ENCODE peak calls at places on chromosomes 13 and 19, in six cellular contexts. R, U, E, B, O and K are unnamed samples.

GRCh38 chr19:46040952-46041500 is at the start of gene IGFL4:
- DNase-seq in R (no peak), U (no peak), E (no peak), B (no peak), O (no peak), K (no peak)

GRCh38 chr19:10871711-10872550 is 578 bp downstream of the CARM1 start:
- DNase-seq in R (peak), U (peak), E (no peak), B (no peak), O (peak), K (no peak)

GRCh38 chr13:48155850-48156249 is 60.9 kb upstream of the MED4 start:
- DNase-seq in R (no peak), U (peak), E (no peak), B (peak), O (no peak), K (peak)

GRCh38 chr19:28303502-28303901 is 909.4 kb downstream of the UQCRFS1 start:
- DNase-seq in R (no peak), U (no peak), E (no peak), B (no peak), O (no peak), K (no peak)

GRCh38 chr19:8208119-8208709 is 956 bp upstream of the CERS4 start:
- DNase-seq in R (no peak), U (no peak), E (no peak), B (no peak), O (no peak), K (no peak)

GRCh38 chr13:48775804-48776203 is 122.1 kb downstream of the CYSLTR2 start:
- DNase-seq in R (no peak), U (no peak), E (no peak), B (no peak), O (no peak), K (no peak)

GRCh38 chr13:70357031-70357430 is 248.8 kb upstream of the KLHL1 start:
- DNase-seq in R (no peak), U (no peak), E (no peak), B (no peak), O (no peak), K (no peak)

GRCh38 chr19:12163841-12164240 is 945 bp downstream of the ZNF136 start:
- DNase-seq in R (no peak), U (no peak), E (no peak), B (no peak), O (no peak), K (peak)

GRCh38 chr19:18098891-18099622 is 1.5 kb downstream of the MAST3 start:
- DNase-seq in R (peak), U (no peak), E (no peak), B (no peak), O (no peak), K (no peak)